ENCODE peak calls at places on chromosome 3, in four cellular contexts. One of them, this sample, is unnamed.
A peak's percentile ranks its signal among the peaks of the same experiment; 100 is the strongest.

GRCh38 chr3:27146786-27147185 is 222.4 kb downstream of the NEK10 start:
- DNase-seq in fibroblast of lung: no peak
- DNase-seq in ovary: no peak
- DNase-seq in EL: no peak
- DNase-seq in this sample: no peak

GRCh38 chr3:146577662-146578061 is 27.5 kb downstream of the PLSCR5 start:
- DNase-seq in ovary: no peak
- DNase-seq in EL: peak; percentile 51
- DNase-seq in fibroblast of lung: peak; percentile 86
- DNase-seq in this sample: no peak

GRCh38 chr3:152554980-152555379 is 280.0 kb upstream of the P2RY1 start:
- DNase-seq in EL: no peak
- DNase-seq in fibroblast of lung: peak; percentile 67
- DNase-seq in ovary: no peak
- DNase-seq in this sample: peak; percentile 31

GRCh38 chr3:187943677-187944390 is 198.6 kb upstream of the BCL6 start:
- DNase-seq in EL: no peak
- DNase-seq in ovary: no peak
- DNase-seq in fibroblast of lung: no peak
- DNase-seq in this sample: no peak

GRCh38 chr3:22414239-22414638 is 663.2 kb upstream of the ZNF385D start:
- DNase-seq in fibroblast of lung: no peak
- DNase-seq in EL: no peak
- DNase-seq in ovary: no peak
- DNase-seq in this sample: no peak

GRCh38 chr3:98702166-98702565 is 61.0 kb upstream of the ST3GAL6 start:
- DNase-seq in EL: peak; percentile 48
- DNase-seq in fibroblast of lung: no peak
- DNase-seq in ovary: no peak
- DNase-seq in this sample: no peak

GRCh38 chr3:143134446-143134845 is 14.9 kb downstream of the CHST2 start:
- DNase-seq in ovary: no peak
- DNase-seq in EL: peak; percentile 18
- DNase-seq in fibroblast of lung: no peak
- DNase-seq in this sample: peak; percentile 46

GRCh38 chr3:24375947-24376384 is 118.7 kb downstream of the THRB start:
- DNase-seq in EL: no peak
- DNase-seq in ovary: no peak
- DNase-seq in fibroblast of lung: peak; percentile 9
- DNase-seq in this sample: no peak

GRCh38 chr3:72255191-72255590 is 470.2 kb upstream of the PROK2 start:
- DNase-seq in ovary: no peak
- DNase-seq in EL: no peak
- DNase-seq in fibroblast of lung: peak; percentile 41
- DNase-seq in this sample: no peak

GRCh38 chr3:139107424-139108252 is 62.9 kb upstream of the PRR23C start:
- DNase-seq in fibroblast of lung: no peak
- DNase-seq in ovary: no peak
- DNase-seq in EL: no peak
- DNase-seq in this sample: no peak